ENCODE peak calls at places on chromosomes 5 and 9, in four cellular contexts. One of them, this sample, is unnamed.

GRCh38 chr5:108726446-108727091 is 21.1 kb upstream of the FER start:
- DNase-seq in HT1080: peak
- DNase-seq in dermis microvascular lymphatic vessel endothelial cell: no peak
- DNase-seq in stimulated activated naive CD4-positive, alpha-beta T cell: no peak
- DNase-seq in this sample: no peak

GRCh38 chr5:102755691-102756371 is 726 bp downstream of the PAM start:
- DNase-seq in stimulated activated naive CD4-positive, alpha-beta T cell: peak
- DNase-seq in dermis microvascular lymphatic vessel endothelial cell: peak
- DNase-seq in HT1080: peak
- DNase-seq in this sample: peak

GRCh38 chr5:56402273-56403223 is 169.4 kb upstream of the ANKRD55 start:
- DNase-seq in HT1080: no peak
- DNase-seq in dermis microvascular lymphatic vessel endothelial cell: no peak
- DNase-seq in stimulated activated naive CD4-positive, alpha-beta T cell: no peak
- DNase-seq in this sample: no peak

GRCh38 chr5:134581241-134581981 is 51.2 kb downstream of the SAR1B start:
- DNase-seq in stimulated activated naive CD4-positive, alpha-beta T cell: no peak
- DNase-seq in dermis microvascular lymphatic vessel endothelial cell: no peak
- DNase-seq in HT1080: no peak
- DNase-seq in this sample: no peak

GRCh38 chr5:163613150-163613442 is 107.7 kb downstream of the MAT2B start:
- DNase-seq in stimulated activated naive CD4-positive, alpha-beta T cell: no peak
- DNase-seq in HT1080: no peak
- DNase-seq in dermis microvascular lymphatic vessel endothelial cell: no peak
- DNase-seq in this sample: no peak

GRCh38 chr9:92911496-92912475 is 33.9 kb upstream of the ZNF484 start:
- DNase-seq in stimulated activated naive CD4-positive, alpha-beta T cell: no peak
- DNase-seq in dermis microvascular lymphatic vessel endothelial cell: no peak
- DNase-seq in HT1080: no peak
- DNase-seq in this sample: no peak

GRCh38 chr5:164185000-164185399 is 679.6 kb downstream of the MAT2B start:
- DNase-seq in dermis microvascular lymphatic vessel endothelial cell: no peak
- DNase-seq in HT1080: no peak
- DNase-seq in stimulated activated naive CD4-positive, alpha-beta T cell: no peak
- DNase-seq in this sample: no peak

GRCh38 chr9:1216532-1216931 is 166.4 kb downstream of the DMRT2 start:
- DNase-seq in dermis microvascular lymphatic vessel endothelial cell: no peak
- DNase-seq in HT1080: peak
- DNase-seq in stimulated activated naive CD4-positive, alpha-beta T cell: no peak
- DNase-seq in this sample: no peak

GRCh38 chr5:77972545-77973252 is 196.6 kb upstream of the TBCA start:
- DNase-seq in HT1080: no peak
- DNase-seq in dermis microvascular lymphatic vessel endothelial cell: peak
- DNase-seq in stimulated activated naive CD4-positive, alpha-beta T cell: peak
- DNase-seq in this sample: no peak

GRCh38 chr9:135827301-135827700 is 80.0 kb downstream of the CAMSAP1 start:
- DNase-seq in dermis microvascular lymphatic vessel endothelial cell: no peak
- DNase-seq in stimulated activated naive CD4-positive, alpha-beta T cell: no peak
- DNase-seq in HT1080: no peak
- DNase-seq in this sample: no peak

GRCh38 chr9:134525841-134526797 is 115.5 kb upstream of the COL5A1 start:
- DNase-seq in dermis microvascular lymphatic vessel endothelial cell: no peak
- DNase-seq in HT1080: no peak
- DNase-seq in stimulated activated naive CD4-positive, alpha-beta T cell: no peak
- DNase-seq in this sample: no peak

GRCh38 chr5:74762599-74762998 is 4.3 kb downstream of the GFM2 start:
- DNase-seq in HT1080: peak
- DNase-seq in stimulated activated naive CD4-positive, alpha-beta T cell: no peak
- DNase-seq in dermis microvascular lymphatic vessel endothelial cell: peak
- DNase-seq in this sample: no peak

GRCh38 chr9:78982849-78983248 is 588.9 kb upstream of the TLE4 start:
- DNase-seq in HT1080: peak
- DNase-seq in stimulated activated naive CD4-positive, alpha-beta T cell: no peak
- DNase-seq in dermis microvascular lymphatic vessel endothelial cell: peak
- DNase-seq in this sample: no peak

GRCh38 chr9:111375062-111375461 is 45.0 kb upstream of the OR2K2 start:
- DNase-seq in HT1080: no peak
- DNase-seq in dermis microvascular lymphatic vessel endothelial cell: no peak
- DNase-seq in stimulated activated naive CD4-positive, alpha-beta T cell: no peak
- DNase-seq in this sample: no peak

GRCh38 chr9:371349-371748 is 156.7 kb downstream of the DOCK8 start:
- DNase-seq in dermis microvascular lymphatic vessel endothelial cell: no peak
- DNase-seq in HT1080: no peak
- DNase-seq in stimulated activated naive CD4-positive, alpha-beta T cell: no peak
- DNase-seq in this sample: peak

GRCh38 chr5:7886849-7887460 is 18.0 kb downstream of the MTRR start:
- DNase-seq in HT1080: peak
- DNase-seq in dermis microvascular lymphatic vessel endothelial cell: peak
- DNase-seq in stimulated activated naive CD4-positive, alpha-beta T cell: peak
- DNase-seq in this sample: no peak

GRCh38 chr5:41176952-41177351 is 36.4 kb downstream of the C6 start:
- DNase-seq in dermis microvascular lymphatic vessel endothelial cell: no peak
- DNase-seq in stimulated activated naive CD4-positive, alpha-beta T cell: no peak
- DNase-seq in HT1080: no peak
- DNase-seq in this sample: no peak

GRCh38 chr9:135036861-135037465 is 50.5 kb upstream of the OLFM1 start:
- DNase-seq in dermis microvascular lymphatic vessel endothelial cell: no peak
- DNase-seq in stimulated activated naive CD4-positive, alpha-beta T cell: no peak
- DNase-seq in HT1080: no peak
- DNase-seq in this sample: no peak

GRCh38 chr5:65022932-65023331 is 254.2 kb downstream of the CWC27 start:
- DNase-seq in HT1080: no peak
- DNase-seq in dermis microvascular lymphatic vessel endothelial cell: no peak
- DNase-seq in stimulated activated naive CD4-positive, alpha-beta T cell: no peak
- DNase-seq in this sample: no peak

GRCh38 chr9:115998661-115999060 is 154.9 kb upstream of the PAPPA start:
- DNase-seq in stimulated activated naive CD4-positive, alpha-beta T cell: no peak
- DNase-seq in HT1080: no peak
- DNase-seq in dermis microvascular lymphatic vessel endothelial cell: no peak
- DNase-seq in this sample: no peak

GRCh38 chr9:91945277-91946074 is 4.6 kb downstream of the ROR2 start:
- DNase-seq in stimulated activated naive CD4-positive, alpha-beta T cell: no peak
- DNase-seq in HT1080: no peak
- DNase-seq in dermis microvascular lymphatic vessel endothelial cell: no peak
- DNase-seq in this sample: peak

GRCh38 chr9:82410306-82410705 is 421.7 kb downstream of the SPATA31D1 start:
- DNase-seq in dermis microvascular lymphatic vessel endothelial cell: no peak
- DNase-seq in stimulated activated naive CD4-positive, alpha-beta T cell: no peak
- DNase-seq in HT1080: peak
- DNase-seq in this sample: no peak

GRCh38 chr9:19416143-19416542 is 7.3 kb downstream of the ACER2 start:
- DNase-seq in HT1080: peak
- DNase-seq in dermis microvascular lymphatic vessel endothelial cell: no peak
- DNase-seq in stimulated activated naive CD4-positive, alpha-beta T cell: no peak
- DNase-seq in this sample: no peak

GRCh38 chr9:76852026-76852425 is 53.9 kb downstream of the PRUNE2 start:
- DNase-seq in dermis microvascular lymphatic vessel endothelial cell: no peak
- DNase-seq in stimulated activated naive CD4-positive, alpha-beta T cell: no peak
- DNase-seq in HT1080: no peak
- DNase-seq in this sample: no peak

GRCh38 chr5:169067641-169068316 is 233.2 kb downstream of the SLIT3 start:
- DNase-seq in HT1080: no peak
- DNase-seq in stimulated activated naive CD4-positive, alpha-beta T cell: no peak
- DNase-seq in dermis microvascular lymphatic vessel endothelial cell: no peak
- DNase-seq in this sample: no peak

GRCh38 chr5:135360278-135361274 is 38.5 kb downstream of the MACROH2A1 start:
- DNase-seq in dermis microvascular lymphatic vessel endothelial cell: no peak
- DNase-seq in stimulated activated naive CD4-positive, alpha-beta T cell: no peak
- DNase-seq in HT1080: no peak
- DNase-seq in this sample: no peak